ENCODE peak calls at places on chromosomes 11 and 22, in four cellular contexts. One of them, this sample, is unnamed. For H3K9me3, the result is how much of the 10 kb centered on the place peaks cover.

GRCh38 chr11:6438979-6439571 is 1.7 kb downstream of the HPX start:
- DNase-seq in tibial nerve: peak
- DNase-seq in upper lobe of right lung: no peak
- DNase-seq in Peyer's patch: no peak
- DNase-seq in this sample: no peak

GRCh38 chr11:15145635-15146034 is 30.9 kb downstream of the INSC start:
- DNase-seq in tibial nerve: no peak
- DNase-seq in upper lobe of right lung: no peak
- DNase-seq in Peyer's patch: no peak
- DNase-seq in this sample: no peak

GRCh38 chr11:120172921-120173705 is 35.2 kb upstream of the TRIM29 start:
- DNase-seq in upper lobe of right lung: peak
- DNase-seq in tibial nerve: no peak
- DNase-seq in Peyer's patch: peak
- DNase-seq in this sample: no peak

GRCh38 chr22:38132136-38132535 is 21.7 kb upstream of the BAIAP2L2 start:
- DNase-seq in upper lobe of right lung: peak
- DNase-seq in Peyer's patch: no peak
- DNase-seq in tibial nerve: no peak
- DNase-seq in this sample: no peak

GRCh38 chr11:69000391-69000790 is 12.7 kb downstream of the MRGPRF start:
- DNase-seq in Peyer's patch: no peak
- DNase-seq in tibial nerve: no peak
- DNase-seq in upper lobe of right lung: no peak
- DNase-seq in this sample: no peak

GRCh38 chr22:39556970-39557811 is 13.4 kb upstream of the CACNA1I start:
- DNase-seq in tibial nerve: no peak
- DNase-seq in upper lobe of right lung: no peak
- DNase-seq in Peyer's patch: no peak
- DNase-seq in this sample: peak

GRCh38 chr11:94171693-94172440 is 43.2 kb downstream of the PANX1 start:
- DNase-seq in Peyer's patch: peak
- DNase-seq in tibial nerve: peak
- DNase-seq in upper lobe of right lung: no peak
- DNase-seq in this sample: no peak

GRCh38 chr11:15918212-15918611 is 438.1 kb downstream of the SOX6 start:
- DNase-seq in Peyer's patch: no peak
- DNase-seq in upper lobe of right lung: peak
- DNase-seq in tibial nerve: no peak
- DNase-seq in this sample: no peak

GRCh38 chr11:3222941-3223905 is 4.6 kb upstream of the MRGPRG start:
- DNase-seq in Peyer's patch: peak
- DNase-seq in tibial nerve: no peak
- DNase-seq in upper lobe of right lung: no peak
- DNase-seq in this sample: no peak

GRCh38 chr22:29109853-29110252 is 37.0 kb downstream of the KREMEN1 start:
- DNase-seq in Peyer's patch: no peak
- DNase-seq in upper lobe of right lung: no peak
- DNase-seq in tibial nerve: no peak
- DNase-seq in this sample: no peak

GRCh38 chr11:93513763-93514162 is 29.4 kb downstream of the SMCO4 start:
- DNase-seq in Peyer's patch: no peak
- DNase-seq in tibial nerve: no peak
- DNase-seq in upper lobe of right lung: no peak
- DNase-seq in this sample: no peak

GRCh38 chr11:116563028-116563712 is 209.6 kb downstream of the BUD13 start:
- DNase-seq in tibial nerve: no peak
- DNase-seq in upper lobe of right lung: peak
- DNase-seq in Peyer's patch: peak
- DNase-seq in this sample: no peak

GRCh38 chr11:11036185-11037161 is 178.6 kb upstream of the ZBED5 start:
- DNase-seq in upper lobe of right lung: no peak
- DNase-seq in tibial nerve: peak
- DNase-seq in Peyer's patch: no peak
- DNase-seq in this sample: no peak

GRCh38 chr11:70174846-70175764 is 28.0 kb upstream of the FADD start:
- DNase-seq in upper lobe of right lung: no peak
- DNase-seq in tibial nerve: no peak
- DNase-seq in Peyer's patch: no peak
- DNase-seq in this sample: no peak

GRCh38 chr11:1922411-1923113 is 3.1 kb downstream of the TNNT3 start:
- DNase-seq in tibial nerve: no peak
- DNase-seq in upper lobe of right lung: no peak
- DNase-seq in Peyer's patch: no peak
- DNase-seq in this sample: no peak

GRCh38 chr11:117145393-117145761 is 1.3 kb downstream of the PAFAH1B2 start:
- DNase-seq in tibial nerve: no peak
- DNase-seq in upper lobe of right lung: no peak
- DNase-seq in Peyer's patch: no peak
- DNase-seq in this sample: no peak

GRCh38 chr11:122808494-122808893 is 29.8 kb upstream of the CRTAM start:
- DNase-seq in tibial nerve: no peak
- DNase-seq in Peyer's patch: no peak
- DNase-seq in upper lobe of right lung: no peak
- DNase-seq in this sample: no peak

GRCh38 chr11:40787243-40787642 is 672.2 kb downstream of the LRRC4C start:
- DNase-seq in upper lobe of right lung: no peak
- DNase-seq in tibial nerve: no peak
- DNase-seq in Peyer's patch: no peak
- DNase-seq in this sample: no peak

GRCh38 chr11:95506777-95507176 is 275.8 kb upstream of the SESN3 start:
- DNase-seq in Peyer's patch: no peak
- DNase-seq in tibial nerve: no peak
- DNase-seq in upper lobe of right lung: no peak
- DNase-seq in this sample: no peak

GRCh38 chr11:2825886-2826678 is 59.5 kb downstream of the CDKN1C start:
- DNase-seq in tibial nerve: peak
- DNase-seq in Peyer's patch: no peak
- DNase-seq in upper lobe of right lung: peak
- DNase-seq in this sample: no peak

GRCh38 chr22:43349636-43350035 is 6.5 kb upstream of the SCUBE1 start:
- DNase-seq in Peyer's patch: no peak
- DNase-seq in upper lobe of right lung: no peak
- DNase-seq in tibial nerve: no peak
- DNase-seq in this sample: no peak

GRCh38 chr11:122756417-122756816 is 81.9 kb upstream of the CRTAM start:
- DNase-seq in upper lobe of right lung: peak
- DNase-seq in tibial nerve: no peak
- DNase-seq in Peyer's patch: no peak
- DNase-seq in this sample: peak

GRCh38 chr11:77309401-77310085 is 8.1 kb upstream of the GDPD4 start:
- DNase-seq in upper lobe of right lung: no peak
- DNase-seq in tibial nerve: no peak
- DNase-seq in Peyer's patch: no peak
- DNase-seq in this sample: no peak

GRCh38 chr22:39800790-39801540 is 92.6 kb downstream of the ENTHD1 start:
- DNase-seq in Peyer's patch: no peak
- DNase-seq in upper lobe of right lung: no peak
- DNase-seq in tibial nerve: no peak
- DNase-seq in this sample: no peak

GRCh38 chr11:108593910-108594434 is 404 bp upstream of the EXPH5 start:
- DNase-seq in tibial nerve: no peak
- DNase-seq in upper lobe of right lung: no peak
- DNase-seq in Peyer's patch: no peak
- DNase-seq in this sample: no peak

GRCh38 chr11:94046796-94047195 is 25.6 kb downstream of the HEPHL1 start:
- DNase-seq in tibial nerve: no peak
- DNase-seq in Peyer's patch: no peak
- DNase-seq in upper lobe of right lung: no peak
- DNase-seq in this sample: no peak

GRCh38 chr22:38314992-38315800 is 2.0 kb downstream of the CSNK1E start:
- DNase-seq in tibial nerve: no peak
- DNase-seq in Peyer's patch: no peak
- DNase-seq in upper lobe of right lung: no peak
- DNase-seq in this sample: no peak

GRCh38 chr22:31243339-31244043 is 31.4 kb downstream of the LIMK2 start:
- DNase-seq in upper lobe of right lung: no peak
- DNase-seq in tibial nerve: no peak
- DNase-seq in Peyer's patch: no peak
- DNase-seq in this sample: no peak

GRCh38 chr11:113894421-113894996 is 10.1 kb upstream of the HTR3B start:
- DNase-seq in tibial nerve: no peak
- DNase-seq in Peyer's patch: no peak
- DNase-seq in upper lobe of right lung: no peak
- DNase-seq in this sample: no peak

GRCh38 chr11:55554169-55554568 is at the start of gene OR4C15:
- DNase-seq in Peyer's patch: no peak
- DNase-seq in tibial nerve: no peak
- DNase-seq in upper lobe of right lung: no peak
- DNase-seq in this sample: no peak
- H3K9me3 ChIP-seq in Peyer's patch: under half
- H3K9me3 ChIP-seq in tibial nerve: under half
- H3K9me3 ChIP-seq in upper lobe of right lung: under half
- H3K9me3 ChIP-seq in this sample: under half

GRCh38 chr11:65219930-65220213 is 38.1 kb downstream of the CAPN1 start:
- DNase-seq in upper lobe of right lung: no peak
- DNase-seq in tibial nerve: no peak
- DNase-seq in Peyer's patch: no peak
- DNase-seq in this sample: no peak
- H3K27ac ChIP-seq in upper lobe of right lung: no peak
- H3K27ac ChIP-seq in tibial nerve: no peak
- H3K27ac ChIP-seq in Peyer's patch: no peak
- H3K27ac ChIP-seq in this sample: no peak

GRCh38 chr11:130442728-130443127 is 5.7 kb upstream of the ADAMTS15 start:
- DNase-seq in upper lobe of right lung: no peak
- DNase-seq in Peyer's patch: no peak
- DNase-seq in tibial nerve: no peak
- DNase-seq in this sample: no peak
- TF ChIP-seq CTCF in upper lobe of right lung: no peak
- TF ChIP-seq CTCF in Peyer's patch: no peak
- TF ChIP-seq CTCF in tibial nerve: no peak
- TF ChIP-seq CTCF in this sample: no peak

GRCh38 chr11:63404536-63404935 is 35.0 kb downstream of the SLC22A9 start:
- DNase-seq in tibial nerve: no peak
- DNase-seq in Peyer's patch: no peak
- DNase-seq in upper lobe of right lung: no peak
- DNase-seq in this sample: no peak
- H3K9me3 ChIP-seq in tibial nerve: under half
- H3K9me3 ChIP-seq in Peyer's patch: under half
- H3K9me3 ChIP-seq in upper lobe of right lung: under half
- H3K9me3 ChIP-seq in this sample: under half

GRCh38 chr11:62542750-62543567 is 3.6 kb downstream of the AHNAK start:
- DNase-seq in Peyer's patch: peak
- DNase-seq in tibial nerve: peak
- DNase-seq in upper lobe of right lung: peak
- DNase-seq in this sample: peak
- H3K27ac ChIP-seq in Peyer's patch: peak
- H3K27ac ChIP-seq in tibial nerve: peak
- H3K27ac ChIP-seq in upper lobe of right lung: peak
- H3K27ac ChIP-seq in this sample: peak

DNA sequence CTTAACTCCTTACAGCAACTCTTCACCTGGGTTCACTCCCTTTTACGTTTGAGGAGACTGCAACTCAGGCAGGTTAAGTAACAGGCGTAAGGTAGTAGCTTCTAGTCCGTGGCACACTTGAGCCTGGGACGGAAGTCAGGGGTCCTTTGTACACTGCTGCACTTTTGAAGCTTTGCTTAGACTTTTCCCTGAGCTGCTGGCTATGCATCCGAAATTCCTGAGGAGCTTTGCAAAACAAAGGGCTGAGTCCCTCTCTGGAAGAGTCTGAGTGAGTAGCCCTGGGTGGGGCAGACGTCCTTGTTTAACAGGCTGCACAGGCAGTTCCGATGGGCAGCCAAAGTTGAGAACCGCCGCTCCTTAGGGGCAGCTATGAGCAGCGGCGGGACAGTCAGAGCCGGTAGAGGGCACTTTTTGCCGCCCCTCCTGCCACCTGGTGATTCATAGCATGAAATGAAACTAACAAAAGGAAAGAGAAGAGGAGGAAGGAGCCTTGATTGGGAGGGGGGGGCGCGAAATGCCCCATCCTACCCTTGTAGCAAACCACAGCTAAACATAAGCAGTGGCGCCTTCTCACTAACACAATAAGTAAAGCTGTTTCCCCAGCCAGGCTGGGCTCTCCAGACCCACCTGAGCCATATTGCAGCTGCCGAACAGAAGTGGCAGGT is 1.4 kb downstream of the TMEM109 start:
- DNase-seq in Peyer's patch: peak
- DNase-seq in upper lobe of right lung: peak
- DNase-seq in tibial nerve: peak
- DNase-seq in this sample: peak
- TF ChIP-seq CTCF in Peyer's patch: peak
- TF ChIP-seq CTCF in upper lobe of right lung: peak
- TF ChIP-seq CTCF in tibial nerve: peak
- TF ChIP-seq CTCF in this sample: no peak

GRCh38 chr22:47422736-47423135 is 660.3 kb downstream of the TBC1D22A start:
- DNase-seq in tibial nerve: no peak
- DNase-seq in upper lobe of right lung: no peak
- DNase-seq in Peyer's patch: no peak
- DNase-seq in this sample: no peak
- H3K9me3 ChIP-seq in tibial nerve: under half
- H3K9me3 ChIP-seq in upper lobe of right lung: under half
- H3K9me3 ChIP-seq in Peyer's patch: under half
- H3K9me3 ChIP-seq in this sample: under half

GRCh38 chr11:22802861-22803260 is 26.7 kb downstream of the SVIP start:
- DNase-seq in upper lobe of right lung: no peak
- DNase-seq in Peyer's patch: no peak
- DNase-seq in tibial nerve: no peak
- DNase-seq in this sample: no peak

GRCh38 chr11:22808559-22809197 is 20.9 kb downstream of the SVIP start:
- DNase-seq in tibial nerve: no peak
- DNase-seq in upper lobe of right lung: no peak
- DNase-seq in Peyer's patch: no peak
- DNase-seq in this sample: no peak

GRCh38 chr11:22809893-22810292 is 19.7 kb downstream of the SVIP start:
- DNase-seq in tibial nerve: no peak
- DNase-seq in Peyer's patch: no peak
- DNase-seq in upper lobe of right lung: no peak
- DNase-seq in this sample: no peak

GRCh38 chr11:22807391-22807790 is 22.2 kb downstream of the SVIP start:
- DNase-seq in tibial nerve: no peak
- DNase-seq in upper lobe of right lung: no peak
- DNase-seq in Peyer's patch: no peak
- DNase-seq in this sample: no peak

GRCh38 chr11:22807855-22808558 is 21.6 kb downstream of the SVIP start:
- DNase-seq in tibial nerve: no peak
- DNase-seq in Peyer's patch: no peak
- DNase-seq in upper lobe of right lung: no peak
- DNase-seq in this sample: no peak
- H3K27ac ChIP-seq in tibial nerve: no peak
- H3K27ac ChIP-seq in Peyer's patch: no peak
- H3K27ac ChIP-seq in upper lobe of right lung: no peak
- H3K27ac ChIP-seq in this sample: no peak

GRCh38 chr11:34145847-34146381 is 40.5 kb downstream of the NAT10 start:
- DNase-seq in upper lobe of right lung: no peak
- DNase-seq in Peyer's patch: no peak
- DNase-seq in tibial nerve: no peak
- DNase-seq in this sample: no peak
- TF ChIP-seq CTCF in upper lobe of right lung: no peak
- TF ChIP-seq CTCF in Peyer's patch: no peak
- TF ChIP-seq CTCF in tibial nerve: no peak
- TF ChIP-seq CTCF in this sample: no peak

GRCh38 chr11:41982975-41983374 is 523.5 kb upstream of the LRRC4C start:
- DNase-seq in upper lobe of right lung: no peak
- DNase-seq in tibial nerve: no peak
- DNase-seq in Peyer's patch: no peak
- DNase-seq in this sample: no peak
- H3K9me3 ChIP-seq in upper lobe of right lung: under half
- H3K9me3 ChIP-seq in tibial nerve: under half
- H3K9me3 ChIP-seq in Peyer's patch: under half
- H3K9me3 ChIP-seq in this sample: under half

This sample was measured in CD4-positive, alpha-beta T cell.